ENCODE peak calls at places on chromosomes 16 and 17, in seven cellular contexts. U is prostate gland; P is HCT116; H is CD8-positive, alpha-beta T cell; Z is GM23338; F is AG09309; I is upper lobe of right lung. D is an unnamed sample.
A peak's percentile ranks its signal among the peaks of the same experiment; 100 is the strongest.

GRCh38 chr17:27456681-27457404 is 595 bp downstream of the KSR1 start:
- DNase-seq in U (peak; percentile 24), F (no peak), I (peak; percentile 68), P (no peak), H (peak; percentile 21), Z (peak; percentile 38), D (no peak)

GRCh38 chr16:50602531-50603205 is 54.5 kb downstream of the NKD1 start:
- DNase-seq in Z (no peak), U (peak; percentile 91), P (no peak), F (no peak), H (peak; percentile 57), I (no peak), D (no peak)

GRCh38 chr16:16150117-16150877 is 73.0 kb downstream of the ABCC6 start:
- DNase-seq in H (no peak), I (no peak), P (no peak), Z (peak; percentile 28), U (peak; percentile 18), F (no peak), D (no peak)

GRCh38 chr17:56185905-56186783 is 32.9 kb downstream of the ANKFN1 start:
- DNase-seq in U (no peak), H (no peak), P (no peak), F (peak; percentile 55), Z (no peak), I (no peak), D (no peak)

GRCh38 chr17:2996938-2997670 is 66.3 kb downstream of the OR1D5 start:
- DNase-seq in U (no peak), H (no peak), P (no peak), Z (no peak), F (no peak), I (peak; percentile 34), D (no peak)

GRCh38 chr16:50295541-50296132 is 29.3 kb downstream of the ADCY7 start:
- DNase-seq in P (no peak), H (no peak), F (no peak), U (no peak), Z (no peak), I (peak; percentile 29), D (no peak)

GRCh38 chr16:24009060-24009459 is 173.3 kb downstream of the PRKCB start:
- DNase-seq in I (no peak), U (no peak), H (no peak), P (no peak), F (no peak), Z (no peak), D (no peak)

GRCh38 chr16:81172769-81173658 is 65.5 kb upstream of the BCO1 start:
- DNase-seq in P (no peak), I (no peak), Z (no peak), F (no peak), H (no peak), U (no peak), D (no peak)

GRCh38 chr16:4862639-4863038 is 15.4 kb downstream of the UBN1 start:
- DNase-seq in U (no peak), F (no peak), P (no peak), H (no peak), I (no peak), Z (no peak), D (no peak)

GRCh38 chr16:26594666-26595065 is 472.1 kb upstream of the C16orf82 start:
- DNase-seq in U (no peak), F (no peak), Z (no peak), I (no peak), H (no peak), P (no peak), D (no peak)

GRCh38 chr17:67107811-67108210 is 63.5 kb downstream of the CACNG1 start:
- DNase-seq in U (no peak), F (no peak), I (no peak), Z (no peak), H (no peak), P (no peak), D (no peak)

GRCh38 chr16:1532081-1532760 is 1.2 kb upstream of the TMEM204 start:
- DNase-seq in F (no peak), P (no peak), Z (no peak), I (no peak), U (peak; percentile 85), H (no peak), D (no peak)

GRCh38 chr16:1531638-1531910 is 1.9 kb upstream of the TMEM204 start:
- DNase-seq in U (no peak), P (no peak), I (no peak), F (no peak), Z (no peak), H (no peak), D (no peak)

GRCh38 chr16:1534021-1535020 is 855 bp downstream of the TMEM204 start:
- DNase-seq in F (no peak), U (no peak), Z (no peak), P (no peak), I (no peak), H (peak; percentile 22), D (no peak)

GRCh38 chr16:1533443-1533951 is at the start of gene TMEM204:
- DNase-seq in I (peak; percentile 80), Z (peak; percentile 33), U (no peak), H (peak; percentile 56), F (peak; percentile 40), P (no peak), D (no peak)

GRCh38 chr16:1532771-1533170 is 695 bp upstream of the TMEM204 start:
- DNase-seq in H (no peak), P (no peak), I (no peak), Z (no peak), F (no peak), U (no peak), D (no peak)
- H3K4me3 ChIP-seq in H (peak overlapping the region; percentile 78), P (no peak overlapping the region), I (peak overlapping the region; percentile 75), Z (no peak overlapping the region), F (no peak overlapping the region), U (peak overlapping the region; percentile 2), D (no peak overlapping the region)

DNA sequence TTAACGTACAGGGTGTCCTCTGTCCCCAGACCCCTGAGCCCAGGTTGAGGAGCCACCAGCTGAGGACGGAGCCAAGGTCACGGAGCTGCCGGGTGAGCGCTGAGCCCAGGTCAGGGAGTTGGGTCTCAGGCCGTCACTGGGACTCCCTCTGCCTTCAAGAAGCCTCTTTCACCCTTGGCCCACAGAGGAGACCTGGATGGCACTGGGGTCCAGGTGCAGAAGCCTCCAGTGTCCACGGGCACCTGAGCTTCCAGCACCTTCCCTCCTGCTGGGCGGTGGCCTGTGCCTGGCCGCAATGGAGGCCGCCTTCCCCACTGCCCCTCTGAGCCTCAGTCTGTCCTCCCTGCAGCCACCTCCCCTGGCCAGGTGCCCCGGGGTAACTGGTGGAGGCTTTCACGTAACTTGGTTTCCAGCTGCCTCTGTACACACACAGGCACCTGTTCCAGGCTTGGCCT is 31.6 kb upstream of the CDH15 start:
- DNase-seq in F (no peak), Z (no peak), P (no peak), H (no peak), I (peak; percentile 63), U (no peak), D (no peak)
- TF ChIP-seq CTCF in F (no peak), Z (no peak), P (no peak), H (no peak), I (no peak), U (no peak), D (no peak)

GRCh38 chr17:75723201-75723930 is 2.1 kb downstream of the ITGB4 start:
- DNase-seq in F (no peak), P (no peak), Z (no peak), U (peak; percentile 65), I (no peak), H (no peak), D (no peak)

GRCh38 chr17:75721463-75722011 is 278 bp downstream of the ITGB4 start:
- DNase-seq in U (no peak), F (no peak), H (no peak), Z (peak; percentile 23), P (no peak), I (no peak), D (no peak)

GRCh38 chr17:75720656-75721462 is at the start of gene ITGB4:
- DNase-seq in U (peak; percentile 87), F (no peak), Z (peak; percentile 93), I (peak; percentile 91), H (peak; percentile 66), P (peak; percentile 72), D (no peak)

GRCh38 chr17:75722542-75723095 is 1.4 kb downstream of the ITGB4 start:
- DNase-seq in P (no peak), I (no peak), H (no peak), F (no peak), U (no peak), Z (no peak), D (no peak)

DNA sequence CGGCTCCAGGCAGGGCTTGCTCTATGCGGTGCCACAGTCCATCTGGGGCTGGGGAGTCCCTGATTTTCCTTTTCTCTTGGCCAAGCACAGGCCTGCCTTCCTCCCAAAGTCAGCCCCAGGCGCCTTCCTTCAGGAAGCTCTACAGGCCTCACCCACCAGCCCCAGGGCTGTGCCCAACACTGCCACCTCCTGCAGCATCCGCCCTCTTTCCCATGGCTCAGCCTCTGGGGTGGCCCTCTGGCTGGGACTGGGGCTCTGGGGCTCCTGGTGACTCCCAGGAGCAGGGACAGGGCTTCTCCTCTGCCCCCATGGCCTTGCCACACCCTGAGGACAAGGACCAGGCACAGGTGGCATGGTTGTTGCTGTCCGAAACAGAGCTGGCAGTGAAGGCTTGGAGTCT is 817 bp downstream of the ITGB4 start:
- DNase-seq in Z (no peak), P (no peak), H (no peak), I (no peak), U (no peak), F (no peak), D (no peak)
- H3K4me3 ChIP-seq in Z (peak overlapping the region; percentile 84), P (peak overlapping the region; percentile 87), H (no peak overlapping the region), I (peak overlapping the region; percentile 57), U (peak overlapping the region; percentile 53), F (no peak overlapping the region), D (no peak overlapping the region)

GRCh38 chr16:57389087-57389468 is 15.5 kb upstream of the CCL17 start:
- DNase-seq in Z (no peak), F (no peak), P (no peak), U (no peak), I (no peak), H (no peak), D (no peak)

GRCh38 chr16:57388359-57389086 is 16.0 kb upstream of the CCL17 start:
- DNase-seq in F (no peak), H (no peak), U (no peak), P (no peak), Z (no peak), I (no peak), D (peak; percentile 62)

GRCh38 chr16:57386381-57386951 is 14.2 kb downstream of the CX3CL1 start:
- DNase-seq in H (no peak), F (peak; percentile 13), Z (no peak), P (no peak), I (no peak), U (no peak), D (no peak)

GRCh38 chr16:57385083-57385482 is 12.8 kb downstream of the CX3CL1 start:
- DNase-seq in U (no peak), Z (no peak), I (no peak), P (no peak), H (no peak), F (no peak), D (no peak)

DNA sequence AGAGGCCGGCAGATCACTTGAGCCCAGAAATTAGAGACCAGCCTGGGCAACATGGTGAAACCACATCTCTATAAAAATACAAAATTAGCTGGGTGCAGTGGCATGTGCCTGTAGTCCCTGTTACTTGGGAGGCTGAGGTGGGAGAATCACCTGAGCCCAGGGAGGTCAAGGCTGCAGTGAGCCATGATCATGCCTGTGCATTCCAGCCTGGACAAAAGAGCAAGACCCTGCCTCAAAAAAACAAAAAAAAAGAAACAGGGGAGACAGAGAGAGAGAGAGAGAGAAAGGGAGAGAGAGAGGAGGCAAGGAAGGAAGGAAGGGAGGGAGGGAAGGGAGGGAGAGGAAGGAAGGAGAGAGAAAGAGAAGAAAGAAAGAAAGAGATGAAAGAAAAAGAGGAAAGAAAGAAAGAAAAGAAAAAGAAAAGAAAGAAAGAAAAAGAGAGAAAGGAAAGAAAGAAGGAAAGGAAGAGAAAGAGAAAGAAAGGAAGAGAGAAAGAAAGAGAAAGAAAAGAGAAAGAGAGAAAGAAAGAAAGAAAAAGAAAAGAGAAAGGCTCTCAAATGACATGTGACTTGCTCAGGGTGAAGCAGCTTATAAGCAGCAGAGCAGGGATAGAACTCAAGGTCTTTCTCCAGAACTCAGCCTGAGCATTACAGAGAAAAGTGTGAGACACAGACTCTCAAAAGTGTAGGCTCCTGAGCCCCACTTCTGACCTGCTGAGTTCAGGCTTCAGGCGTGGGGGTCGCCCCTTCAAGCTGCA is 15.5 kb downstream of the CX3CL1 start:
- DNase-seq in P (no peak), Z (no peak), U (no peak), H (no peak), I (no peak), F (no peak), D (no peak)
- TF ChIP-seq CTCF in P (no peak), Z (no peak), U (no peak), H (no peak), I (no peak), F (no peak), D (no peak)

D was measured in GM12864.